ENCODE peak calls at places on chromosomes 2 and 18, in eight cellular contexts. N, T, L, U, B, S, M and C are unnamed samples.
A peak's percentile ranks its signal among the peaks of the same experiment; 100 is the strongest.

GRCh38 chr2:6982934-6983589 is 65.8 kb downstream of the RNF144A start:
- DNase-seq in M (no peak), B (no peak), N (no peak), S (no peak), L (no peak), U (no peak), T (no peak), C (no peak)

GRCh38 chr2:8761529-8762164 is 75.8 kb downstream of the KIDINS220 start:
- DNase-seq in T (no peak), U (no peak), M (peak; percentile 31), S (peak; percentile 46), L (no peak), B (peak; percentile 7), N (peak; percentile 9), C (peak; percentile 15)

GRCh38 chr2:43136862-43137261 is 89.5 kb downstream of the ZFP36L2 start:
- DNase-seq in B (no peak), N (no peak), U (peak; percentile 74), T (no peak), M (no peak), L (peak; percentile 69), S (no peak), C (no peak)

GRCh38 chr2:169365093-169365483 is 2.8 kb upstream of the LRP2 start:
- DNase-seq in U (no peak), L (no peak), T (no peak), N (no peak), B (no peak), S (no peak), M (no peak), C (no peak)

GRCh38 chr2:200408428-200409311 is 101.2 kb downstream of the KCTD18 start:
- DNase-seq in B (peak; percentile 76), M (no peak), L (no peak), T (peak; percentile 30), U (no peak), S (peak; percentile 76), N (peak; percentile 86), C (peak; percentile 88)

GRCh38 chr2:101763496-101764333 is 66.2 kb downstream of the MAP4K4 start:
- DNase-seq in S (no peak), B (no peak), M (no peak), U (no peak), T (no peak), N (no peak), L (no peak), C (no peak)

GRCh38 chr2:221629478-221629877 is 57.4 kb upstream of the EPHA4 start:
- DNase-seq in N (peak; percentile 75), M (no peak), L (no peak), B (peak; percentile 65), T (no peak), S (peak; percentile 74), U (no peak), C (no peak)

GRCh38 chr2:110858993-110859770 is 126.8 kb downstream of the ACOXL start:
- DNase-seq in U (no peak), T (no peak), S (no peak), N (no peak), L (no peak), B (no peak), M (no peak), C (peak; percentile 11)

GRCh38 chr18:23487738-23488625 is 15.3 kb upstream of the RMC1 start:
- DNase-seq in M (no peak), L (peak; percentile 52), U (no peak), B (no peak), S (no peak), N (no peak), T (no peak), C (no peak)